ENCODE peak calls at places on chromosomes 1 and 21, in four cellular contexts. R is epithelial cell of esophagus, S is PC-9, U is hepatocyte. N is an unnamed sample.
A peak's percentile ranks its signal among the peaks of the same experiment; 100 is the strongest.

GRCh38 chr1:29240400-29240837 is 4.1 kb downstream of the PTPRU start:
- DNase-seq in S (no peak), U (no peak), R (no peak), N (peak; percentile 79)

GRCh38 chr1:224427346-224427745 is 7.3 kb downstream of the WDR26 start:
- DNase-seq in R (no peak), U (no peak), S (no peak), N (no peak)

GRCh38 chr21:26385721-26386120 is 187.4 kb downstream of the CYYR1 start:
- DNase-seq in U (no peak), R (peak; percentile 65), S (no peak), N (no peak)

GRCh38 chr1:89001510-89001909 is 9.1 kb upstream of the KYAT3 start:
- DNase-seq in S (no peak), U (no peak), R (peak; percentile 56), N (no peak)

GRCh38 chr21:26116456-26117011 is 54.0 kb downstream of the APP start:
- DNase-seq in S (peak; percentile 58), R (no peak), U (peak; percentile 14), N (peak; percentile 68)

GRCh38 chr1:44832068-44832700 is 10.9 kb downstream of the PTCH2 start:
- DNase-seq in U (no peak), S (no peak), R (no peak), N (peak; percentile 61)

GRCh38 chr1:183543619-183544204 is 46.5 kb downstream of the NCF2 start:
- DNase-seq in S (peak; percentile 7), R (peak; percentile 68), U (peak; percentile 74), N (no peak)

GRCh38 chr1:54842963-54843362 is 41.8 kb upstream of the TTC22 start:
- DNase-seq in U (no peak), S (no peak), R (no peak), N (peak; percentile 49)

GRCh38 chr1:169604781-169605560 is 18.7 kb upstream of the F5 start:
- DNase-seq in R (no peak), U (no peak), S (no peak), N (no peak)

GRCh38 chr1:168335500-168335899 is 54.8 kb downstream of the TBX19 start:
- DNase-seq in U (no peak), R (no peak), S (no peak), N (no peak)

GRCh38 chr1:169711469-169712308 is at the start of gene SELL:
- DNase-seq in S (peak; percentile 58), U (peak; percentile 82), R (peak; percentile 79), N (peak; percentile 89)

GRCh38 chr1:40944326-40944725 is 35.2 kb upstream of the CTPS1 start:
- DNase-seq in U (no peak), R (peak; percentile 73), S (peak; percentile 53), N (no peak)

GRCh38 chr1:71231751-71232150 is 150.9 kb upstream of the ZRANB2 start:
- DNase-seq in S (no peak), R (peak; percentile 58), U (no peak), N (no peak)

GRCh38 chr1:221850788-221851187 is 108.9 kb upstream of the DUSP10 start:
- DNase-seq in S (no peak), U (no peak), R (no peak), N (no peak)

GRCh38 chr1:31581821-31582810 is 5.8 kb downstream of the TINAGL1 start:
- DNase-seq in S (peak; percentile 63), U (no peak), R (peak; percentile 94), N (peak; percentile 40)

GRCh38 chr1:65049941-65050713 is 83.8 kb upstream of the JAK1 start:
- DNase-seq in U (no peak), S (no peak), R (no peak), N (no peak)

GRCh38 chr1:183267646-183268431 is 81.8 kb downstream of the LAMC2 start:
- DNase-seq in S (no peak), U (peak; percentile 32), R (peak; percentile 98), N (peak; percentile 36)

GRCh38 chr1:64196074-64196869 is 7.2 kb upstream of the UBE2U start:
- DNase-seq in S (no peak), R (no peak), U (no peak), N (peak; percentile 42)

GRCh38 chr1:182794802-182795201 is 5.2 kb downstream of the NPL start:
- DNase-seq in R (no peak), U (peak; percentile 22), S (no peak), N (no peak)

GRCh38 chr1:222167896-222168295 is 380.0 kb downstream of the HHIPL2 start:
- DNase-seq in S (no peak), U (no peak), R (peak; percentile 16), N (no peak)

GRCh38 chr1:112527266-112528010 is 18.7 kb downstream of the WNT2B start:
- DNase-seq in R (no peak), U (no peak), S (no peak), N (peak; percentile 68)

GRCh38 chr1:70200065-70200464 is 5.3 kb downstream of the LRRC40 start:
- DNase-seq in S (no peak), R (no peak), U (no peak), N (no peak)

GRCh38 chr1:25661043-25661807 is 44.6 kb downstream of the MAN1C1 start:
- DNase-seq in S (no peak), U (peak; percentile 23), R (peak; percentile 69), N (peak; percentile 54)

GRCh38 chr1:63662056-63662836 is 69.0 kb downstream of the PGM1 start:
- DNase-seq in S (peak; percentile 91), R (peak; percentile 93), U (no peak), N (peak; percentile 59)

GRCh38 chr1:24254783-24255182 is 64.4 kb upstream of the GRHL3 start:
- DNase-seq in R (no peak), U (no peak), S (no peak), N (peak; percentile 60)

GRCh38 chr1:58596631-58597052 is 19.6 kb upstream of the TACSTD2 start:
- DNase-seq in R (peak; percentile 68), U (no peak), S (peak; percentile 45), N (no peak)

GRCh38 chr1:167715653-167716302 is 6.0 kb upstream of the MPZL1 start:
- DNase-seq in U (no peak), R (no peak), S (no peak), N (no peak)

GRCh38 chr1:3012511-3013291 is 8.6 kb upstream of the ACTRT2 start:
- DNase-seq in U (peak; percentile 63), S (peak; percentile 15), R (no peak), N (peak; percentile 86)

GRCh38 chr1:207084701-207085180 is 3.9 kb upstream of the C4BPB start:
- DNase-seq in S (peak; percentile 55), U (peak; percentile 80), R (peak; percentile 70), N (peak; percentile 86)

GRCh38 chr1:193448682-193449461 is 262.5 kb upstream of the B3GALT2 start:
- DNase-seq in R (no peak), U (no peak), S (no peak), N (no peak)

GRCh38 chr1:242710847-242711246 is 186.3 kb upstream of the PLD5 start:
- DNase-seq in R (no peak), U (no peak), S (no peak), N (no peak)

GRCh38 chr1:209624516-209625204 is 27.6 kb downstream of the LAMB3 start:
- DNase-seq in S (no peak), U (no peak), R (no peak), N (no peak)

GRCh38 chr21:32096411-32096810 is 182.4 kb downstream of the MIS18A start:
- DNase-seq in S (no peak), R (no peak), U (no peak), N (peak; percentile 85)

GRCh38 chr1:91851130-91852010 is 34.6 kb downstream of the TGFBR3 start:
- DNase-seq in S (no peak), R (peak; percentile 70), U (peak; percentile 79), N (no peak)

GRCh38 chr1:210536263-210536961 is 207.7 kb downstream of the HHAT start:
- DNase-seq in S (no peak), R (no peak), U (no peak), N (no peak)

GRCh38 chr1:107195476-107195875 is 54.6 kb downstream of the NTNG1 start:
- DNase-seq in R (no peak), U (no peak), S (no peak), N (peak; percentile 74)

GRCh38 chr1:107202007-107202406 is 61.2 kb downstream of the NTNG1 start:
- DNase-seq in S (no peak), R (no peak), U (no peak), N (no peak)

GRCh38 chr1:107198581-107198980 is 57.7 kb downstream of the NTNG1 start:
- DNase-seq in U (no peak), S (no peak), R (no peak), N (no peak)

GRCh38 chr1:107196973-107197562 is 56.2 kb downstream of the NTNG1 start:
- DNase-seq in U (peak; percentile 16), R (peak; percentile 59), S (no peak), N (peak; percentile 81)
- TF ChIP-seq CTCF in U (peak; percentile 32), R (peak; percentile 50), S (peak; percentile 75), N (peak; percentile 91)

GRCh38 chr1:7302873-7303272 is 468.2 kb upstream of the VAMP3 start:
- DNase-seq in S (no peak), U (no peak), R (no peak), N (peak; percentile 41)
- TF ChIP-seq CTCF in S (no peak), U (no peak), R (peak; percentile 27), N (peak; percentile 52)

DNA sequence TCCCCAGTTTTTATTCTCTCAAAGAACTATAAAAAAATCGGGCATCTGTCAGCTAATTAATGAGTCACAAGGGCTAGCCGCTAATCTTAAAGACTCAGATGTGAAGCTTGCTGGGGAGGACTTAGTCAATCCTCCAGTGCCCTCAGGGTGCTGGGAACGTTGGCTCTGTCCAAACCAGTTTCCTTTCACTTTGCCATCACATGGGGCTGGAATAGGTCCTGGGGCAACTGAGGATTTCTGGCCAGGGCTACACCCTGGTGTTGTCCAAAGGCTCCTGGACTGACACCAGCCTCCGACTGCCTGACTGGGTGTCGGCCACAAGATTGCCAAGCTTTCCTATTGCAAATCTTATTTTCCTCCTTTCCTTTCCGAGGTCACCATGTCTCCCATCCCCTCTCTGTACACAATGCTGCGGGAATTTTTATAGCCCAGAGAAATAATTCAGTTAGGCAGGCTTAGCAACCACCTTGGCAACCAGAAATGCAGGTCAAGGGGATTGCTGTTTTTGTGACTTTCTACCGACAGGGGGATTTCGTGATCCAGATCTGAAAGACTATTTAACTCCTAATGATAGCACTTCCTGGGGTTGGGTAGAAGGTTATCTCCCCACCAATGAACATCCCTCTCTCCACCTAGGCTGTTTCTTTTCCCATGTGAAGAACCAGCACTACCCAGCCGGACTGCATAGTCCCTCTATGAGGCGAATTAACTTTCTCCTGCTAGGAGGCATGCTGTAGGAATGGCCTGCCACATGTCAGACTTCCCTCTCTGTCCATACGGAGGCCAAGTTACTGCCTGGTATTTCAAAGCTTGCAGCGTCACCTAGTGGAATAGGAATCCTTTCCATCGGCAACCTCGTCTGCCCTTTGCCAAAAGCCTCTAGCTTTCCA is 29.9 kb upstream of the CTBS start:
- DNase-seq in S (peak; percentile 74), R (peak; percentile 98), U (peak; percentile 13), N (peak; percentile 74)
- TF ChIP-seq CTCF in S (peak; percentile 92), R (no peak), U (no peak), N (peak; percentile 67)

DNA sequence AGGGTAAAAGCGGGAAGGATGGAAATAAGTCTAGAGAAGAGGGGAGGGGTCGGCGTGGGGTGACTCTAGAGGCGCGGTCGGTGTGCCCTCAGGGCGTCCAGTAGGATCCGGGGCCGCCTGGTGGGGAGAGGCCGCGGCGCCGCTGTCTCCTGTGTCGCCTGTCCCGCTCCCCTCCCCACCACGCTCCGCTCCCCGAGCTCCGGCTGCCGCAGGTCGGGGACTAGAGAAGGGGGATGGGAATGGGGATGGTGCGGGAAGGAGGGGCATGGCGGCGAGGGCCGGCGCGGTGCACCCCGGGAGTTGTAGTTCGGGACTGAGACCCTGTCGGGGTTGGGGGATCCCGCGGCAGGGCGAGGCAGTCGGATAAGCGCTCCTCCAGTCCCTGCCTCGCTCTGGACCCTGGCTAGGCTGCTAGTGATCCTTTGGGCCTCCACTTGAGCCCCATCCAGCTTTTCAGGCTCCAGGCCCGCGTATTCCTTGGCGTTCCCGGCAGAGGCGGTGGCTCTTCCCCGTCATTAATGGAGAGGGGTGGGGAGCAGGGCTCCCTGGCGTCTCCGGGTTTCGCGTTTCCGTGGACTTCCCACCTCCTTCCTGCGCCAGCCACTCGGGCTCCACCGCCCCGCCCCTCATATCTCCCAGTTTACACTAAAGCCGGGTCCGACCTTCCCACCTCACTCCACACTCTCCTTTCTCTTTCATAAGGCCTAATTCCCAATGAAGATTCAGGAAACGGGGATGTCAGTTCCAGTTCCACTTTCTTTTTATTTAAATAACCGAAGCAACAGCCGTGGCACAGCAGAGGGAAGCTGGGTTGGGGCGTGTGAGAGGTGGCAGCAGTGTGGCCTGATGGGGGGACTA is at the start of gene ENTREP3:
- DNase-seq in R (peak; percentile 78), U (peak; percentile 93), S (peak; percentile 76), N (peak; percentile 96)
- TF ChIP-seq CTCF in R (no peak), U (no peak), S (no peak), N (peak; percentile 54)